ENCODE peak calls at places on chromosome 4, in six cellular contexts. N, P, M, C, Z and D are unnamed samples.

GRCh38 chr4:151700566-151701316 is 60.1 kb downstream of the GATB start:
- DNase-seq in P (no peak), M (no peak), Z (no peak), N (no peak), C (no peak), D (no peak)

GRCh38 chr4:217891-218290 is 87.4 kb downstream of the ZNF732 start:
- DNase-seq in N (no peak), P (no peak), C (no peak), M (no peak), Z (no peak), D (no peak)

GRCh38 chr4:138030375-138030774 is 211.8 kb downstream of the SLC7A11 start:
- DNase-seq in M (no peak), Z (no peak), P (no peak), C (no peak), N (no peak), D (no peak)

GRCh38 chr4:41360214-41360910 is 103.6 kb downstream of the UCHL1 start:
- DNase-seq in N (peak; percentile 54), P (peak; percentile 70), C (peak; percentile 29), Z (peak; percentile 76), M (peak; percentile 81), D (peak; percentile 81)

GRCh38 chr4:142645478-142646108 is 200.5 kb downstream of the INPP4B start:
- DNase-seq in N (no peak), P (no peak), M (no peak), Z (no peak), C (peak; percentile 19), D (no peak)

GRCh38 chr4:176302283-176303275 is 17.2 kb upstream of the SPCS3 start:
- DNase-seq in N (no peak), P (no peak), Z (no peak), M (no peak), C (no peak), D (no peak)

GRCh38 chr4:5330339-5330738 is 279.1 kb downstream of the STK32B start:
- DNase-seq in N (no peak), M (no peak), P (no peak), C (no peak), Z (no peak), D (no peak)

GRCh38 chr4:17092990-17093880 is 194.8 kb upstream of the LDB2 start:
- DNase-seq in P (no peak), C (no peak), N (no peak), Z (no peak), M (no peak), D (no peak)

GRCh38 chr4:133997440-133997839 is 204.1 kb downstream of the PABPC4L start:
- DNase-seq in C (no peak), P (no peak), Z (no peak), N (no peak), M (no peak), D (no peak)

GRCh38 chr4:15521442-15522039 is 51.9 kb downstream of the CC2D2A start:
- DNase-seq in P (no peak), N (no peak), Z (no peak), C (no peak), M (no peak), D (no peak)

GRCh38 chr4:114807759-114808404 is 209.3 kb downstream of the UGT8 start:
- DNase-seq in Z (no peak), P (peak; percentile 34), M (no peak), C (peak; percentile 50), N (no peak), D (no peak)

GRCh38 chr4:6761540-6762243 is 20.8 kb upstream of the KIAA0232 start:
- DNase-seq in C (no peak), M (no peak), Z (no peak), N (no peak), P (no peak), D (no peak)

GRCh38 chr4:106868381-106869035 is 167.6 kb downstream of the DKK2 start:
- DNase-seq in P (no peak), N (no peak), C (no peak), Z (no peak), M (no peak), D (no peak)

GRCh38 chr4:82948647-82949204 is 48.2 kb downstream of the THAP9 start:
- DNase-seq in M (no peak), N (no peak), C (no peak), Z (no peak), P (no peak), D (no peak)

GRCh38 chr4:182126096-182126495 is 117.1 kb upstream of the TENM3 start:
- DNase-seq in Z (no peak), P (no peak), C (no peak), N (no peak), M (no peak), D (no peak)

GRCh38 chr4:15875663-15876460 is 62.7 kb downstream of the FGFBP1 start:
- DNase-seq in C (no peak), M (no peak), N (no peak), P (no peak), Z (no peak), D (no peak)

GRCh38 chr4:52096048-52096447 is 44.9 kb downstream of the SPATA18 start:
- DNase-seq in N (no peak), C (no peak), P (no peak), Z (no peak), M (no peak), D (no peak)

GRCh38 chr4:47930971-47931804 is 16.8 kb upstream of the NFXL1 start:
- DNase-seq in N (no peak), C (no peak), P (no peak), M (no peak), Z (no peak), D (no peak)

GRCh38 chr4:111602848-111603247 is 542.4 kb upstream of the FAM241A start:
- DNase-seq in C (no peak), M (no peak), N (no peak), Z (no peak), P (no peak), D (no peak)

GRCh38 chr4:176149680-176150079 is 45.7 kb downstream of the SPATA4 start:
- DNase-seq in N (no peak), C (no peak), M (no peak), P (no peak), Z (no peak), D (no peak)

GRCh38 chr4:4914965-4915845 is 55.7 kb downstream of the MSX1 start:
- DNase-seq in M (no peak), P (no peak), C (no peak), N (no peak), Z (no peak), D (no peak)

GRCh38 chr4:176064539-176064938 is 1.1 kb upstream of the WDR17 start:
- DNase-seq in P (no peak), N (no peak), Z (no peak), C (no peak), M (no peak), D (no peak)

GRCh38 chr4:87029356-87029755 is 94.5 kb downstream of the AFF1 start:
- DNase-seq in M (no peak), P (no peak), N (no peak), Z (no peak), C (no peak), D (peak; percentile 84)
- TF ChIP-seq POLR2A in M (no peak), P (no peak), N (no peak), Z (no peak), C (no peak), D (no peak)

DNA sequence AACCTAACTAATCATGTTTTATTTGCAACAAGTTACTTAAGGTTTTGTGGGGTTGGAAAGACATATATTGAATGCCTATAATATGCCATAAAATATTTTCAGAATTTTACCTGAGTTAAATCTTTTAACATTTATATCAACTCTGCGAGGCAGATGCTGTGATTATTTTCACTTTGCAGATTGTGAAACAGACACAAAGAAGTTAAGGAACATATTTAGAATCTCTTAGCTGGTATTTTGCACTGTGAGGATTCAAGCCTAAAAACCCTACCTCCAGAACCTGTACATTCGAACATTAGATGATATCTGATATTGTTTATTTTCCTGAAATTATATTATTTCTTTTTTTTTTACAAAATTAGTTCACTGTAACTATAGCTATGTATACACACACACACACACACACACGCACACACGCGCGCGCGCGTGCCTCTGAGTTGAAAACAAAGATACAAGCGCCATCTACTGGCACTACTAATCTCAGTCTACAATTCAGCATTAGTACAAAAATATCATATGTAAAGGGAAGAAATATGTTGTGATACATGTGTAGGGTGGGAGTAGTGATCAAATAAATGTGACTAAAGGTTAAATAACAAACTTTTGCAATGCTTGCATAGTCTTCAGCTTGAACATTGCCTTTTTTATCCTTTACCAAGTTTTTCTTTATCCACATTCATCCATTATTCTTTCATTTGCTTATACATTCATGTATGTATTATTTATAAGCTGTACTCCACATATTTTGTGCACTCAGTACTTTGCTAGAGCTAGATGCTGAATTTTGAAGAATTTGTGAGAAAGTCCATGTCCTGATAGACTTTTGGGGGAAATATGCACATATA is 61.5 kb downstream of the ANXA10 start:
- DNase-seq in M (peak; percentile 83), C (peak; percentile 69), N (peak; percentile 70), P (peak; percentile 64), Z (no peak), D (no peak)
- H3K4me3 ChIP-seq in M (no peak overlapping the region), C (no peak overlapping the region), N (peak overlapping the region; percentile 2), P (no peak overlapping the region), Z (peak overlapping the region; percentile 28), D (peak overlapping the region; percentile 6)

DNA sequence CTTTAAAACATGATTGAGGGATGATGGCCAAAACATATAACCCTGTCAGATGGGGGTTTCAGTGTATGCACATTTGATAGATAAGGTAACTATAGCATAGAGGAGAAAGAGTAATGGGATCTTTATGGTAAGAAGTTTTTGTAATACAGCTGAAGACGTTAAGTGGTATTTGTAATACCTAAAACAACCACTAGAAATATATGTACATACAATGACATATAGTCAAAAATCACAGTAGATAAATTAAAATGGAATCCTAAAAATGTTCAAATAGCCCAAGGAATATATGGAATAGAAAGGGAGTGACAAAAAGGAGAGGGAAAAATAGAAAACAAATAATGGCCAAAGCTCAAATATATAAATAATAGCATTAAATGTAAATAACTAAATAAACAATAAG is 371.3 kb upstream of the FSTL5 start:
- DNase-seq in M (no peak), N (no peak), P (no peak), Z (no peak), C (no peak), D (no peak)
- TF ChIP-seq CTCF in M (no peak), N (no peak), P (no peak), Z (no peak), C (no peak), D (no peak)

GRCh38 chr4:102501635-102502382 is 650 bp downstream of the NFKB1 start:
- DNase-seq in C (peak; percentile 95), N (peak; percentile 77), P (peak; percentile 88), M (peak; percentile 80), Z (peak; percentile 92), D (peak; percentile 90)

GRCh38 chr4:102503831-102504786 is 3.0 kb downstream of the NFKB1 start:
- DNase-seq in C (peak; percentile 29), N (no peak), M (no peak), P (no peak), Z (no peak), D (no peak)

GRCh38 chr4:102500371-102501175 is 586 bp upstream of the NFKB1 start:
- DNase-seq in M (peak; percentile 61), P (peak; percentile 58), Z (peak; percentile 79), C (peak; percentile 58), N (peak; percentile 78), D (peak; percentile 78)

GRCh38 chr4:102503301-102503746 is 2.2 kb downstream of the NFKB1 start:
- DNase-seq in Z (no peak), C (peak; percentile 50), N (no peak), P (no peak), M (no peak), D (no peak)

DNA sequence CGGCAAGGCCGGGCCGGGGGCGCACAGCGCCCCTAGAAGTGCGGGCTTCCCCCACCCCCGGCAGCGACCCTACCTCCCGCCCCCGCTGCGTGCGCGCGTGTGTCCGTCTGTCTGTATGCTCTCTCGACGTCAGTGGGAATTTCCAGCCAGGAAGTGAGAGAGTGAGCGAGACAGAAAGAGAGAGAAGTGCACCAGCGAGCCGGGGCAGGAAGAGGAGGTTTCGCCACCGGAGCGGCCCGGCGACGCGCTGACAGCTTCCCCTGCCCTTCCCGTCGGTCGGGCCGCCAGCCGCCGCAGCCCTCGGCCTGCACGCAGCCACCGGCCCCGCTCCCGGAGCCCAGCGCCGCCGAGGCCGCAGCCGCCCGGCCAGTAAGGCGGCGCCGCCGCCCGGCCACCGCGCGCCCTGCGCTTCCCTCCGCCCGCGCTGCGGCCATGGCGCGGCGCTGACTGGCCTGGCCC is at the start of gene NFKB1:
- DNase-seq in N (peak; percentile 70), M (peak; percentile 80), P (peak; percentile 79), Z (peak; percentile 80), C (peak; percentile 86), D (peak; percentile 82)
- TF ChIP-seq POLR2A in N (no peak), M (peak; percentile 46), P (no peak), Z (peak; percentile 48), C (peak; percentile 36), D (no peak)